ENCODE peak calls at places on chromosomes 16 and 17, in four cellular contexts. U is C1 segment of cervical spinal cord; E is stimulated activated CD4-positive, alpha-beta T cell treated with anti-CD3 and anti-CD28 coated beads, Interleukin-4, amount 100 ng/mL, for 4 hours; H is lung. C is an unnamed sample.
A peak's percentile ranks its signal among the peaks of the same experiment; 100 is the strongest.

GRCh38 chr16:555528-556478 is 4.4 kb upstream of the PRR35 start:
- DNase-seq in E (no peak), U (no peak), H (no peak), C (no peak)

GRCh38 chr16:87809150-87809902 is 43.5 kb upstream of the KLHDC4 start:
- DNase-seq in H (no peak), E (no peak), U (no peak), C (no peak)

GRCh38 chr17:17041018-17041521 is 1.2 kb upstream of the MPRIP start:
- DNase-seq in E (no peak), H (no peak), U (no peak), C (no peak)

GRCh38 chr16:88712362-88712979 is 6.2 kb downstream of the CTU2 start:
- DNase-seq in E (no peak), U (no peak), H (no peak), C (no peak)

GRCh38 chr17:33201255-33201654 is 91.8 kb downstream of the ASIC2 start:
- DNase-seq in U (no peak), H (no peak), E (no peak), C (no peak)

GRCh38 chr16:69417537-69418199 is 6.8 kb upstream of the CYB5B start:
- DNase-seq in E (no peak), U (no peak), H (no peak), C (peak; percentile 58)

GRCh38 chr16:3577302-3577752 is at the start of gene NLRC3:
- DNase-seq in E (peak; percentile 32), H (no peak), U (no peak), C (no peak)

GRCh38 chr17:27907976-27908558 is 14.9 kb upstream of the LYRM9 start:
- DNase-seq in E (no peak), H (no peak), U (no peak), C (no peak)

GRCh38 chr17:42119301-42119700 is 1.9 kb downstream of the KAT2A start:
- DNase-seq in U (no peak), H (no peak), E (no peak), C (no peak)

GRCh38 chr17:71110326-71110725 is 941.0 kb downstream of the KCNJ2 start:
- DNase-seq in E (no peak), U (no peak), H (no peak), C (no peak)

GRCh38 chr17:73481672-73482071 is 162.6 kb downstream of the SDK2 start:
- DNase-seq in E (no peak), U (no peak), H (no peak), C (no peak)

GRCh38 chr16:23974223-23974622 is 138.4 kb downstream of the PRKCB start:
- DNase-seq in U (no peak), E (no peak), H (no peak), C (no peak)

GRCh38 chr16:6940968-6941367 is 391.7 kb upstream of the RBFOX1 start:
- DNase-seq in U (no peak), H (no peak), E (no peak), C (no peak)

GRCh38 chr16:67270931-67271338 is 8.4 kb upstream of the PLEKHG4 start:
- DNase-seq in H (no peak), E (no peak), U (no peak), C (no peak)

GRCh38 chr17:37485938-37486570 is 3.6 kb upstream of the DUSP14 start:
- DNase-seq in H (no peak), U (no peak), E (no peak), C (no peak)

C was measured in thyroid gland.